ENCODE peak calls at places on chromosomes 16 and 17, in six cellular contexts. One of them, this sample, is unnamed.

GRCh38 chr17:4492762-4493561 is 5.7 kb upstream of the SPNS2 start:
- DNase-seq in iris pigment epithelial cell: peak
- DNase-seq in NCI-H1417: peak
- DNase-seq in AG10803: no peak
- DNase-seq in GM13977: no peak
- DNase-seq in NCI-H1092: no peak
- DNase-seq in this sample: no peak

GRCh38 chr17:41324180-41325075 is 8.9 kb upstream of the KRTAP17-1 start:
- DNase-seq in AG10803: no peak
- DNase-seq in NCI-H1092: no peak
- DNase-seq in GM13977: no peak
- DNase-seq in iris pigment epithelial cell: peak
- DNase-seq in NCI-H1417: peak
- DNase-seq in this sample: peak

GRCh38 chr16:19429271-19429670 is 11.6 kb downstream of the TMC5 start:
- DNase-seq in NCI-H1417: peak
- DNase-seq in GM13977: no peak
- DNase-seq in AG10803: no peak
- DNase-seq in iris pigment epithelial cell: no peak
- DNase-seq in NCI-H1092: peak
- DNase-seq in this sample: no peak

GRCh38 chr16:85253127-85253941 is 141.1 kb upstream of the CIBAR2 start:
- DNase-seq in iris pigment epithelial cell: no peak
- DNase-seq in NCI-H1092: no peak
- DNase-seq in AG10803: peak
- DNase-seq in NCI-H1417: peak
- DNase-seq in GM13977: peak
- DNase-seq in this sample: no peak

GRCh38 chr17:27669850-27670249 is 38.9 kb downstream of the LGALS9 start:
- DNase-seq in iris pigment epithelial cell: no peak
- DNase-seq in GM13977: no peak
- DNase-seq in NCI-H1092: no peak
- DNase-seq in NCI-H1417: no peak
- DNase-seq in AG10803: no peak
- DNase-seq in this sample: no peak

GRCh38 chr16:81745704-81746558 is 33.2 kb upstream of the PLCG2 start:
- DNase-seq in iris pigment epithelial cell: peak
- DNase-seq in NCI-H1092: no peak
- DNase-seq in NCI-H1417: peak
- DNase-seq in AG10803: peak
- DNase-seq in GM13977: peak
- DNase-seq in this sample: no peak

GRCh38 chr16:14418795-14419225 is 211.2 kb downstream of the PARN start:
- DNase-seq in NCI-H1092: no peak
- DNase-seq in NCI-H1417: no peak
- DNase-seq in GM13977: no peak
- DNase-seq in iris pigment epithelial cell: no peak
- DNase-seq in AG10803: no peak
- DNase-seq in this sample: no peak

GRCh38 chr17:80432961-80433550 is 18.1 kb downstream of the ENDOV start:
- DNase-seq in GM13977: no peak
- DNase-seq in iris pigment epithelial cell: no peak
- DNase-seq in AG10803: no peak
- DNase-seq in NCI-H1417: no peak
- DNase-seq in NCI-H1092: no peak
- DNase-seq in this sample: no peak

GRCh38 chr17:58381124-58381838 is 29.3 kb upstream of the SUPT4H1 start:
- DNase-seq in GM13977: no peak
- DNase-seq in NCI-H1092: no peak
- DNase-seq in NCI-H1417: no peak
- DNase-seq in iris pigment epithelial cell: no peak
- DNase-seq in AG10803: no peak
- DNase-seq in this sample: no peak

GRCh38 chr17:59513934-59514841 is 51.2 kb upstream of the DHX40 start:
- DNase-seq in iris pigment epithelial cell: peak
- DNase-seq in GM13977: no peak
- DNase-seq in NCI-H1092: peak
- DNase-seq in AG10803: peak
- DNase-seq in NCI-H1417: peak
- DNase-seq in this sample: peak

GRCh38 chr17:78137392-78138203 is 7.0 kb downstream of the TMC8 start:
- DNase-seq in iris pigment epithelial cell: no peak
- DNase-seq in AG10803: no peak
- DNase-seq in NCI-H1092: no peak
- DNase-seq in NCI-H1417: no peak
- DNase-seq in GM13977: no peak
- DNase-seq in this sample: no peak

GRCh38 chr17:79066963-79067362 is 7.7 kb upstream of the ENGASE start:
- DNase-seq in NCI-H1417: no peak
- DNase-seq in iris pigment epithelial cell: no peak
- DNase-seq in AG10803: no peak
- DNase-seq in GM13977: no peak
- DNase-seq in NCI-H1092: no peak
- DNase-seq in this sample: no peak

GRCh38 chr16:28845173-28846079 is 722 bp downstream of the TUFM start:
- DNase-seq in iris pigment epithelial cell: peak
- DNase-seq in NCI-H1417: no peak
- DNase-seq in GM13977: peak
- DNase-seq in AG10803: no peak
- DNase-seq in NCI-H1092: no peak
- DNase-seq in this sample: no peak

GRCh38 chr17:35735036-35735805 is 3.8 kb downstream of the RASL10B start:
- DNase-seq in AG10803: no peak
- DNase-seq in NCI-H1417: no peak
- DNase-seq in iris pigment epithelial cell: no peak
- DNase-seq in NCI-H1092: no peak
- DNase-seq in GM13977: peak
- DNase-seq in this sample: no peak

GRCh38 chr17:36072431-36073121 is 8.5 kb downstream of the CCL18 start:
- DNase-seq in GM13977: peak
- DNase-seq in NCI-H1092: peak
- DNase-seq in NCI-H1417: peak
- DNase-seq in iris pigment epithelial cell: peak
- DNase-seq in AG10803: peak
- DNase-seq in this sample: no peak

GRCh38 chr17:63078707-63079106 is 112.7 kb downstream of the TANC2 start:
- DNase-seq in AG10803: no peak
- DNase-seq in NCI-H1417: no peak
- DNase-seq in GM13977: no peak
- DNase-seq in NCI-H1092: no peak
- DNase-seq in iris pigment epithelial cell: no peak
- DNase-seq in this sample: no peak

GRCh38 chr16:85961988-85962915 is 63.3 kb downstream of the IRF8 start:
- DNase-seq in NCI-H1092: no peak
- DNase-seq in NCI-H1417: no peak
- DNase-seq in iris pigment epithelial cell: no peak
- DNase-seq in GM13977: no peak
- DNase-seq in AG10803: no peak
- DNase-seq in this sample: no peak

GRCh38 chr17:82396601-82397435 is 21.3 kb upstream of the HEXD start:
- DNase-seq in NCI-H1092: no peak
- DNase-seq in GM13977: no peak
- DNase-seq in iris pigment epithelial cell: peak
- DNase-seq in AG10803: peak
- DNase-seq in NCI-H1417: no peak
- DNase-seq in this sample: no peak

GRCh38 chr17:59372138-59372751 is 40.8 kb downstream of the YPEL2 start:
- DNase-seq in GM13977: peak
- DNase-seq in iris pigment epithelial cell: peak
- DNase-seq in AG10803: peak
- DNase-seq in NCI-H1092: no peak
- DNase-seq in NCI-H1417: peak
- DNase-seq in this sample: no peak

GRCh38 chr17:82871056-82871775 is 31.4 kb upstream of the ZNF750 start:
- DNase-seq in NCI-H1417: no peak
- DNase-seq in AG10803: no peak
- DNase-seq in NCI-H1092: no peak
- DNase-seq in GM13977: peak
- DNase-seq in iris pigment epithelial cell: no peak
- DNase-seq in this sample: no peak

GRCh38 chr17:64634217-64634616 is 27.9 kb downstream of the SMURF2 start:
- DNase-seq in NCI-H1417: no peak
- DNase-seq in iris pigment epithelial cell: no peak
- DNase-seq in NCI-H1092: no peak
- DNase-seq in GM13977: no peak
- DNase-seq in AG10803: no peak
- DNase-seq in this sample: no peak

GRCh38 chr16:84741351-84741791 is 41.6 kb downstream of the USP10 start:
- DNase-seq in NCI-H1092: no peak
- DNase-seq in GM13977: no peak
- DNase-seq in AG10803: peak
- DNase-seq in iris pigment epithelial cell: peak
- DNase-seq in NCI-H1417: peak
- DNase-seq in this sample: no peak

GRCh38 chr17:2179615-2180295 is 123.8 kb downstream of the SMG6 start:
- DNase-seq in iris pigment epithelial cell: peak
- DNase-seq in NCI-H1092: peak
- DNase-seq in NCI-H1417: peak
- DNase-seq in AG10803: peak
- DNase-seq in GM13977: no peak
- DNase-seq in this sample: peak